ENCODE peak calls at places on chromosomes 11 and 22, in five cellular contexts. One of them, this sample, is unnamed.

GRCh38 chr22:30279389-30279788 is 9.9 kb downstream of the CASTOR1 start:
- DNase-seq in A549: no peak
- DNase-seq in astrocyte of the spinal cord: no peak
- DNase-seq in fibroblast of pulmonary artery: no peak
- DNase-seq in astrocyte of the cerebellum: no peak
- DNase-seq in this sample: peak

GRCh38 chr11:68751331-68751856 is at the start of gene TESMIN:
- DNase-seq in astrocyte of the cerebellum: no peak
- DNase-seq in A549: peak
- DNase-seq in astrocyte of the spinal cord: peak
- DNase-seq in fibroblast of pulmonary artery: peak
- DNase-seq in this sample: peak

GRCh38 chr11:1102221-1102971 is 27.7 kb downstream of the MUC2 start:
- DNase-seq in fibroblast of pulmonary artery: no peak
- DNase-seq in astrocyte of the spinal cord: no peak
- DNase-seq in astrocyte of the cerebellum: no peak
- DNase-seq in A549: no peak
- DNase-seq in this sample: peak

GRCh38 chr11:35981581-35981980 is 37.7 kb downstream of the LDLRAD3 start:
- DNase-seq in astrocyte of the cerebellum: no peak
- DNase-seq in fibroblast of pulmonary artery: peak
- DNase-seq in astrocyte of the spinal cord: no peak
- DNase-seq in A549: no peak
- DNase-seq in this sample: no peak

GRCh38 chr11:13109616-13110015 is 100.5 kb downstream of the RASSF10 start:
- DNase-seq in astrocyte of the cerebellum: no peak
- DNase-seq in astrocyte of the spinal cord: no peak
- DNase-seq in A549: no peak
- DNase-seq in fibroblast of pulmonary artery: no peak
- DNase-seq in this sample: no peak

GRCh38 chr22:31248138-31248745 is 36.1 kb downstream of the LIMK2 start:
- DNase-seq in fibroblast of pulmonary artery: peak
- DNase-seq in astrocyte of the cerebellum: peak
- DNase-seq in A549: no peak
- DNase-seq in astrocyte of the spinal cord: peak
- DNase-seq in this sample: peak

GRCh38 chr11:8071616-8072581 is 9.1 kb upstream of the TUB start:
- DNase-seq in astrocyte of the spinal cord: no peak
- DNase-seq in A549: no peak
- DNase-seq in fibroblast of pulmonary artery: no peak
- DNase-seq in astrocyte of the cerebellum: no peak
- DNase-seq in this sample: no peak

GRCh38 chr11:123493393-123494063 is 63.5 kb downstream of the GRAMD1B start:
- DNase-seq in A549: no peak
- DNase-seq in astrocyte of the cerebellum: no peak
- DNase-seq in fibroblast of pulmonary artery: no peak
- DNase-seq in astrocyte of the spinal cord: no peak
- DNase-seq in this sample: no peak

GRCh38 chr22:46031066-46031465 is 54.1 kb upstream of the WNT7B start:
- DNase-seq in A549: no peak
- DNase-seq in fibroblast of pulmonary artery: no peak
- DNase-seq in astrocyte of the spinal cord: no peak
- DNase-seq in astrocyte of the cerebellum: no peak
- DNase-seq in this sample: no peak

GRCh38 chr22:39814899-39815298 is 78.7 kb downstream of the ENTHD1 start:
- DNase-seq in astrocyte of the cerebellum: no peak
- DNase-seq in astrocyte of the spinal cord: peak
- DNase-seq in fibroblast of pulmonary artery: peak
- DNase-seq in A549: no peak
- DNase-seq in this sample: no peak

GRCh38 chr22:47808236-47808845 is 1045.9 kb downstream of the TBC1D22A start:
- DNase-seq in A549: no peak
- DNase-seq in astrocyte of the cerebellum: no peak
- DNase-seq in astrocyte of the spinal cord: no peak
- DNase-seq in fibroblast of pulmonary artery: no peak
- DNase-seq in this sample: no peak

GRCh38 chr11:131749100-131749499 is 378.7 kb downstream of the NTM start:
- DNase-seq in fibroblast of pulmonary artery: peak
- DNase-seq in astrocyte of the spinal cord: peak
- DNase-seq in A549: no peak
- DNase-seq in astrocyte of the cerebellum: peak
- DNase-seq in this sample: no peak

GRCh38 chr11:69173925-69174591 is 18.3 kb downstream of the SMIM38 start:
- DNase-seq in A549: no peak
- DNase-seq in astrocyte of the spinal cord: no peak
- DNase-seq in astrocyte of the cerebellum: no peak
- DNase-seq in fibroblast of pulmonary artery: peak
- DNase-seq in this sample: no peak

GRCh38 chr22:41596776-41597634 is 7.4 kb upstream of the PMM1 start:
- DNase-seq in fibroblast of pulmonary artery: peak
- DNase-seq in astrocyte of the spinal cord: peak
- DNase-seq in astrocyte of the cerebellum: no peak
- DNase-seq in A549: peak
- DNase-seq in this sample: peak

GRCh38 chr11:123137496-123138270 is 57.4 kb downstream of the CLMP start:
- DNase-seq in astrocyte of the spinal cord: peak
- DNase-seq in fibroblast of pulmonary artery: peak
- DNase-seq in A549: no peak
- DNase-seq in astrocyte of the cerebellum: peak
- DNase-seq in this sample: peak

GRCh38 chr22:37021710-37022482 is 2.4 kb downstream of the MPST start:
- DNase-seq in astrocyte of the spinal cord: peak
- DNase-seq in fibroblast of pulmonary artery: peak
- DNase-seq in A549: no peak
- DNase-seq in astrocyte of the cerebellum: no peak
- DNase-seq in this sample: no peak

GRCh38 chr22:35410663-35411034 is 10.7 kb downstream of the MCM5 start:
- DNase-seq in A549: no peak
- DNase-seq in astrocyte of the cerebellum: no peak
- DNase-seq in fibroblast of pulmonary artery: no peak
- DNase-seq in astrocyte of the spinal cord: no peak
- DNase-seq in this sample: no peak

GRCh38 chr11:9862981-9863380 is 199.1 kb downstream of the SWAP70 start:
- DNase-seq in astrocyte of the spinal cord: peak
- DNase-seq in astrocyte of the cerebellum: peak
- DNase-seq in fibroblast of pulmonary artery: peak
- DNase-seq in A549: no peak
- DNase-seq in this sample: no peak

GRCh38 chr22:30205281-30206115 is 41.1 kb downstream of the LIF start:
- DNase-seq in A549: peak
- DNase-seq in astrocyte of the cerebellum: peak
- DNase-seq in fibroblast of pulmonary artery: peak
- DNase-seq in astrocyte of the spinal cord: peak
- DNase-seq in this sample: peak

GRCh38 chr11:67053896-67054850 is 2.5 kb upstream of the RHOD start:
- DNase-seq in astrocyte of the spinal cord: peak
- DNase-seq in A549: peak
- DNase-seq in fibroblast of pulmonary artery: peak
- DNase-seq in astrocyte of the cerebellum: peak
- DNase-seq in this sample: no peak

GRCh38 chr22:44972363-44973083 is 37.3 kb downstream of the PHF21B start:
- DNase-seq in fibroblast of pulmonary artery: no peak
- DNase-seq in astrocyte of the spinal cord: no peak
- DNase-seq in astrocyte of the cerebellum: no peak
- DNase-seq in A549: no peak
- DNase-seq in this sample: no peak

GRCh38 chr11:122159173-122159701 is 43.2 kb upstream of the BLID start:
- DNase-seq in astrocyte of the spinal cord: peak
- DNase-seq in A549: no peak
- DNase-seq in fibroblast of pulmonary artery: peak
- DNase-seq in astrocyte of the cerebellum: peak
- DNase-seq in this sample: no peak

GRCh38 chr11:35065566-35065965 is 73.4 kb upstream of the CD44 start:
- DNase-seq in fibroblast of pulmonary artery: no peak
- DNase-seq in A549: no peak
- DNase-seq in astrocyte of the spinal cord: no peak
- DNase-seq in astrocyte of the cerebellum: no peak
- DNase-seq in this sample: no peak

GRCh38 chr11:72411623-72412532 is 22.5 kb downstream of the CLPB start:
- DNase-seq in fibroblast of pulmonary artery: no peak
- DNase-seq in astrocyte of the spinal cord: no peak
- DNase-seq in A549: no peak
- DNase-seq in astrocyte of the cerebellum: no peak
- DNase-seq in this sample: no peak

GRCh38 chr11:103849366-103849765 is 187.1 kb upstream of the DDI1 start:
- DNase-seq in A549: no peak
- DNase-seq in fibroblast of pulmonary artery: peak
- DNase-seq in astrocyte of the cerebellum: no peak
- DNase-seq in astrocyte of the spinal cord: no peak
- DNase-seq in this sample: no peak

GRCh38 chr22:33919591-33920501 is at the start of gene LARGE1:
- DNase-seq in astrocyte of the spinal cord: no peak
- DNase-seq in astrocyte of the cerebellum: no peak
- DNase-seq in fibroblast of pulmonary artery: peak
- DNase-seq in A549: peak
- DNase-seq in this sample: peak

GRCh38 chr11:16902979-16903378 is 111.2 kb downstream of the PLEKHA7 start:
- DNase-seq in A549: no peak
- DNase-seq in astrocyte of the spinal cord: no peak
- DNase-seq in astrocyte of the cerebellum: no peak
- DNase-seq in fibroblast of pulmonary artery: no peak
- DNase-seq in this sample: no peak

GRCh38 chr11:102313225-102313940 is 3.9 kb upstream of the BIRC3 start:
- DNase-seq in astrocyte of the cerebellum: no peak
- DNase-seq in astrocyte of the spinal cord: peak
- DNase-seq in fibroblast of pulmonary artery: peak
- DNase-seq in A549: no peak
- DNase-seq in this sample: no peak
- H3K4me3 ChIP-seq in astrocyte of the cerebellum: no peak
- H3K4me3 ChIP-seq in astrocyte of the spinal cord: no peak
- H3K4me3 ChIP-seq in fibroblast of pulmonary artery: peak
- H3K4me3 ChIP-seq in A549: peak
- H3K4me3 ChIP-seq in this sample: peak

GRCh38 chr22:19962909-19963806 is 21.5 kb upstream of the TXNRD2 start:
- DNase-seq in astrocyte of the spinal cord: no peak
- DNase-seq in astrocyte of the cerebellum: no peak
- DNase-seq in A549: no peak
- DNase-seq in fibroblast of pulmonary artery: peak
- DNase-seq in this sample: no peak

GRCh38 chr22:19963863-19964642 is 22.4 kb upstream of the TXNRD2 start:
- DNase-seq in astrocyte of the spinal cord: no peak
- DNase-seq in astrocyte of the cerebellum: no peak
- DNase-seq in A549: no peak
- DNase-seq in fibroblast of pulmonary artery: no peak
- DNase-seq in this sample: no peak

GRCh38 chr22:19961868-19962245 is 20.2 kb upstream of the TXNRD2 start:
- DNase-seq in A549: no peak
- DNase-seq in fibroblast of pulmonary artery: no peak
- DNase-seq in astrocyte of the spinal cord: no peak
- DNase-seq in astrocyte of the cerebellum: no peak
- DNase-seq in this sample: peak

GRCh38 chr22:19961201-19961580 is 19.6 kb upstream of the TXNRD2 start:
- DNase-seq in fibroblast of pulmonary artery: no peak
- DNase-seq in A549: no peak
- DNase-seq in astrocyte of the spinal cord: no peak
- DNase-seq in astrocyte of the cerebellum: no peak
- DNase-seq in this sample: no peak

GRCh38 chr22:19962246-19962908 is 20.8 kb upstream of the TXNRD2 start:
- DNase-seq in astrocyte of the spinal cord: peak
- DNase-seq in fibroblast of pulmonary artery: peak
- DNase-seq in astrocyte of the cerebellum: no peak
- DNase-seq in A549: peak
- DNase-seq in this sample: peak
- H3K4me3 ChIP-seq in astrocyte of the spinal cord: no peak
- H3K4me3 ChIP-seq in fibroblast of pulmonary artery: no peak
- H3K4me3 ChIP-seq in astrocyte of the cerebellum: no peak
- H3K4me3 ChIP-seq in A549: no peak
- H3K4me3 ChIP-seq in this sample: no peak

DNA sequence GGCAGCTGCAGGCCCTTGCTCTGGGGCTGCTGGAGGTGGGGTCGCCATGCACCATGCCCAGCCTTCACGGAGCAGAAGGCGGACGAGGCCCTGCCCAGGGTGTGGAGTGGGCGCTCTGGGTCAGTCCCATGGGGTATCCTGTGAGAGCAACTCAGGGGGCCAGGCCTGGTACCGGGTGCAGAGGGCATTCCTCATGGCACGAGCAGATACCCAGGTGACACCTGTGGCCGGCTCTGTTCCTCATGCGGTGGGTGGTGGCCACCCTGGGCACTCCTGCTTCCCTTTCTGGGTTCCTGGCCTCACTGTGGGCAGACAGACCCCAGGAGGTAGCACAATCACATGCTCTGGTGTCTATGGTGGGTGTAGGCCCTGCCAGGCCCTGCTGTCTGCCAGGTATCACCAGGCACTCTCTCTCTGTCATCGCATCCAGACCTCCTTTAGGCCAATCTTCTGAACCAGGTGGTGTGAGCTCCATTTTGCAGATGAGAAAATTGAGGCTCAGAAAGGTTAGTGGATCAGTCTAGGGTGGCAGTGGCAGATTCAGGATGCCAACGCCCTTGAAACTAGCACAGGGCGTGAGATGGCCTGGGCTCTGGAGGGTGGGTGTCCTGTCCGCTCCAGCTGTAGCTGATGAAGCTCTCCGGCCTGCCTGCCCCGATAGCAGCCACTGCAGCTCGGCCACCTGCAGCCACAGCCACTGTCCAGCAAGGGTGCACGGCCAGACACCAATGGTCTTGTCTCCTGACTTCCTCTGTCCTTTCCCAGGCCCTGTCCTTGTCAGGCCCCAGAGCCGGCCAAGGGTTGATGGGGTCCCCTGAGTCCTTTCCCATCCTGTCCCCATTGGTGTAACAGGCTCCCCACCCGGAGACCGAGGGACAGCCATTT is 15.1 kb downstream of the DGKZ start:
- DNase-seq in fibroblast of pulmonary artery: no peak
- DNase-seq in astrocyte of the cerebellum: no peak
- DNase-seq in A549: no peak
- DNase-seq in astrocyte of the spinal cord: no peak
- DNase-seq in this sample: peak
- H3K4me3 ChIP-seq in fibroblast of pulmonary artery: no peak
- H3K4me3 ChIP-seq in astrocyte of the cerebellum: no peak
- H3K4me3 ChIP-seq in A549: no peak
- H3K4me3 ChIP-seq in astrocyte of the spinal cord: no peak
- H3K4me3 ChIP-seq in this sample: peak

DNA sequence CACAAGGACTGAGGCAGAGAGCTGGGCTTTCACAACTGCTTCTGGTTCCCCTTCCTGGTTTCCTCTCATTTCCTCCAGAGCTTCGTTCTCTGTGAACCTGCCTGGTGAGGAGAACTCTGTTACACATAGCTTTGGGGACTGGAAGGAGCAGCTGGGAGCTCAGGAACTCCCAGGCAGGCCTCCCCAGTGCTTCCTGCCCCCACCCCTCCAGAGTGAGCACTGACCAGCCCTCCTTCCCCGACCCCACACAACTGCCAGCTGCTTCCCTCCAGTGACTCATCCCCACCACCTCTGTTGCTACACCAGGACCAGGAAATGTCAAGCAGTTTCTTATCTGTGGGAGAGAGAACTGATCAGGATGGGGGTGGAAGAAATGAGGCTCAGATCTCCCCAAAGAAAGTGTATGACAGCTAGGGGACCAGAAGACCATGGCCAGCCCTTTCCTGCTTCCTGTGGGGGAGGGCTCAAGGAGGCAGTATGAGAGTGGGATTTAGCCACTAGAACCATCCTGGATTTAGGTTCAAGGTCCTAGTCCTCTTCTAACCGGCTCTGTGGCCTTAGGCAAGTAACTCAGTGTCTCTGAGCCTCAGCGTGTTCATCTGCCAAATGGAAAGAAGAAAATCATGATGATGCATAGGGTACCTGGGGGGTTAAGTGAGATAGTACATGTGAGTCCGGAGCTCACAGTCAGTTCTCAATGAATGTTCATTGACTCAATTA is 4.5 kb upstream of the TP53I11 start:
- DNase-seq in astrocyte of the spinal cord: peak
- DNase-seq in astrocyte of the cerebellum: peak
- DNase-seq in fibroblast of pulmonary artery: peak
- DNase-seq in A549: peak
- DNase-seq in this sample: peak
- H3K4me3 ChIP-seq in astrocyte of the spinal cord: no peak
- H3K4me3 ChIP-seq in astrocyte of the cerebellum: no peak
- H3K4me3 ChIP-seq in fibroblast of pulmonary artery: no peak
- H3K4me3 ChIP-seq in A549: peak
- H3K4me3 ChIP-seq in this sample: no peak